ENCODE peak calls at places on chromosomes 1 and 21, in four cellular contexts. One of them, this sample, is unnamed.

GRCh38 chr1:231139659-231140650 is 21.9 kb upstream of the TRIM67 start:
- DNase-seq in H9: no peak
- DNase-seq in IMR-90: peak; percentile 82
- DNase-seq in H1: no peak
- DNase-seq in this sample: peak; percentile 9

GRCh38 chr21:15121655-15122120 is 56.9 kb upstream of the NRIP1 start:
- DNase-seq in H1: no peak
- DNase-seq in H9: peak; percentile 28
- DNase-seq in IMR-90: peak; percentile 47
- DNase-seq in this sample: peak; percentile 17

GRCh38 chr21:45378258-45378966 is 26.6 kb upstream of the COL18A1 start:
- DNase-seq in H9: peak; percentile 68
- DNase-seq in IMR-90: peak; percentile 57
- DNase-seq in H1: peak; percentile 57
- DNase-seq in this sample: peak; percentile 76

GRCh38 chr1:184743062-184743756 is 11.4 kb downstream of the EDEM3 start:
- DNase-seq in H1: no peak
- DNase-seq in H9: no peak
- DNase-seq in IMR-90: peak; percentile 11
- DNase-seq in this sample: no peak

GRCh38 chr1:37562984-37563383 is 6.2 kb downstream of the DNALI1 start:
- DNase-seq in IMR-90: no peak
- DNase-seq in H1: no peak
- DNase-seq in H9: no peak
- DNase-seq in this sample: no peak

GRCh38 chr1:74822851-74823443 is 90.0 kb downstream of the TYW3 start:
- DNase-seq in H1: no peak
- DNase-seq in H9: no peak
- DNase-seq in IMR-90: peak; percentile 59
- DNase-seq in this sample: no peak

GRCh38 chr1:237671935-237672334 is 218.8 kb downstream of the ZP4 start:
- DNase-seq in H9: no peak
- DNase-seq in IMR-90: no peak
- DNase-seq in H1: no peak
- DNase-seq in this sample: no peak

GRCh38 chr1:159867322-159868064 is 5.0 kb upstream of the VSIG8 start:
- DNase-seq in IMR-90: no peak
- DNase-seq in H9: peak; percentile 69
- DNase-seq in H1: no peak
- DNase-seq in this sample: peak; percentile 59

GRCh38 chr21:45461369-45461750 is 56.4 kb downstream of the COL18A1 start:
- DNase-seq in IMR-90: no peak
- DNase-seq in H1: no peak
- DNase-seq in H9: no peak
- DNase-seq in this sample: no peak

GRCh38 chr21:29318354-29318753 is 19.6 kb downstream of the BACH1 start:
- DNase-seq in H1: no peak
- DNase-seq in IMR-90: peak; percentile 52
- DNase-seq in H9: no peak
- DNase-seq in this sample: no peak

GRCh38 chr1:229058111-229058551 is 212.8 kb upstream of the RAB4A start:
- DNase-seq in H9: no peak
- DNase-seq in IMR-90: no peak
- DNase-seq in H1: no peak
- DNase-seq in this sample: no peak

GRCh38 chr1:178501705-178502329 is 5.1 kb upstream of the CLEC20A start:
- DNase-seq in IMR-90: peak; percentile 64
- DNase-seq in H1: peak; percentile 56
- DNase-seq in H9: peak; percentile 87
- DNase-seq in this sample: peak; percentile 82

GRCh38 chr1:179129702-179130473 is 48.0 kb downstream of the TOR3A start:
- DNase-seq in H9: no peak
- DNase-seq in H1: no peak
- DNase-seq in IMR-90: peak; percentile 47
- DNase-seq in this sample: no peak

GRCh38 chr1:227926896-227927885 is 20.5 kb downstream of the WNT9A start:
- DNase-seq in IMR-90: no peak
- DNase-seq in H1: no peak
- DNase-seq in H9: no peak
- DNase-seq in this sample: no peak

GRCh38 chr21:41362605-41363369 is 960 bp downstream of the MX2 start:
- DNase-seq in H9: no peak
- DNase-seq in IMR-90: no peak
- DNase-seq in H1: no peak
- DNase-seq in this sample: no peak

GRCh38 chr1:175757381-175758015 is 14.1 kb upstream of the TNR start:
- DNase-seq in IMR-90: no peak
- DNase-seq in H9: peak; percentile 85
- DNase-seq in H1: peak; percentile 59
- DNase-seq in this sample: peak; percentile 69

GRCh38 chr1:12166834-12167492 is at the start of gene TNFRSF1B:
- DNase-seq in H9: peak; percentile 76
- DNase-seq in IMR-90: peak; percentile 29
- DNase-seq in H1: no peak
- DNase-seq in this sample: peak; percentile 60

GRCh38 chr1:37123266-37123665 is 89.0 kb upstream of the GRIK3 start:
- DNase-seq in IMR-90: no peak
- DNase-seq in H9: no peak
- DNase-seq in H1: no peak
- DNase-seq in this sample: no peak

GRCh38 chr1:93734999-93735398 is 53.4 kb upstream of the BCAR3 start:
- DNase-seq in H9: no peak
- DNase-seq in H1: no peak
- DNase-seq in IMR-90: no peak
- DNase-seq in this sample: peak; percentile 33

GRCh38 chr1:181149326-181150000 is 61.0 kb downstream of the IER5 start:
- DNase-seq in IMR-90: no peak
- DNase-seq in H1: no peak
- DNase-seq in H9: no peak
- DNase-seq in this sample: no peak

GRCh38 chr1:47755368-47755990 is 241.7 kb downstream of the TRABD2B start:
- DNase-seq in H9: peak; percentile 77
- DNase-seq in H1: peak; percentile 41
- DNase-seq in IMR-90: no peak
- DNase-seq in this sample: peak; percentile 75

GRCh38 chr21:39452207-39452964 is 616 bp downstream of the SH3BGR start:
- DNase-seq in H1: no peak
- DNase-seq in H9: no peak
- DNase-seq in IMR-90: peak; percentile 83
- DNase-seq in this sample: no peak

GRCh38 chr1:8342325-8342724 is 24.4 kb downstream of the SLC45A1 start:
- DNase-seq in IMR-90: peak; percentile 58
- DNase-seq in H1: no peak
- DNase-seq in H9: peak; percentile 28
- DNase-seq in this sample: no peak

GRCh38 chr21:21463456-21463855 is 465.2 kb downstream of the NCAM2 start:
- DNase-seq in H1: no peak
- DNase-seq in IMR-90: no peak
- DNase-seq in H9: no peak
- DNase-seq in this sample: no peak

GRCh38 chr21:21457077-21457476 is 458.9 kb downstream of the NCAM2 start:
- DNase-seq in H1: no peak
- DNase-seq in H9: no peak
- DNase-seq in IMR-90: no peak
- DNase-seq in this sample: no peak

GRCh38 chr21:21460979-21461378 is 462.8 kb downstream of the NCAM2 start:
- DNase-seq in IMR-90: no peak
- DNase-seq in H1: no peak
- DNase-seq in H9: no peak
- DNase-seq in this sample: no peak

DNA sequence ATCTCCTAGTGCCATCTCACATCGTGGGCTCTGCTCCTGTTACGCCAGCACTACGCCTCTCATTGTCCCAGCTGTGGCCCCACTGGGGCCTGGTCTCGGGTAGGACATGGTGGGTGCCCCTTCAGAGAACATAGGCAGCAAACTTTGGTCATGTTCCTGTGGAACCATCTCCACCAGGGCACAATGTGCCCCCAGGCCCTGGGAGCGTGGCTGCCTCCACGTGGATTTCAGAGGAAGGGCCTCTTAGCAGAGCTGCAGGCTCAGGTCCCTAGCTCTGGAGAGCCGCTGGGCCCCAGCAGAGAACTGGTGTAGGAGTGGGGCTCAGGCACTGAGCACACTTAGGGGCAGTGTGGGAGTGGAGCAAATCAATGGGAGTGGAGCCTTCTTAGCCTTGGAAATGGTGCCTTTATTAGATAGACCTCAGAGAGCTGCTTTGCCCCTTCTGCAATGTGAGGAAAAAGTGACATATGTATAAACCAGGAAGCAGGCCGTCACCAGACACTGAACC is 460.0 kb downstream of the NCAM2 start:
- DNase-seq in IMR-90: no peak
- DNase-seq in H1: no peak
- DNase-seq in H9: peak; percentile 26
- DNase-seq in this sample: no peak
- H4K5ac ChIP-seq in IMR-90: no peak overlapping the region
- H4K5ac ChIP-seq in H1: no peak overlapping the region
- H4K5ac ChIP-seq in H9: no peak overlapping the region
- H4K5ac ChIP-seq in this sample: no peak overlapping the region

DNA sequence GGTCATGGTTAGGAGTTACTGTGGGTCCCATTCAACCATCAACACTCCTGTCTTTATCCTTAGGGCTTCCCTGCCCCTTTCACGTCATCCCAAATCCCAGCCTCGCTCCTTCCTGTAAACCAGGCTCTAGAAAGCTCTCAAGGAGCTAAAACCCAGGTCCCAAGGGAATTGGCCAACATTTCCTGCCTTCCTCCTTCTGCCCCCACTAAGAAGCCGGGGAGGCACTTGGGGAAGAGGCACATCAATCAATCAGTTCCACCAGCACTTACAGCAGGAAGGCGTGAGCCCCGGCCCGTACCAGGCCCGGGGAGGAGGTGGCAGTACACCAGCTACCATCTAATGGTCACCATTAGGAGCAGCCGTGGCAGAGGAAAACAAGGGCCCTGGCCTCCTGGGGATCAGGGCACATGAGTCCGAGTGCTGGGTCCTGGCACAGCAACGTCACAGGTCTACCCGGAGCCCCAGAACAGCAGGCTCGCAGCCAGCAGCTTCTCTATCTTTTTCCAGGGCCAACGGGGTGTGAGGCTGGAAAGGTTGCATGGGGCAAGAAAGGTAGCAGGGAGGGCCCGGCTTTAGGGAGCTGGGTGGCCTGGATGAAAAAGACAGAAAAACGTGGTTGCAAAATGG is 108.6 kb downstream of the CASZ1 start:
- DNase-seq in IMR-90: no peak
- DNase-seq in H9: no peak
- DNase-seq in H1: no peak
- DNase-seq in this sample: no peak
- H3K9ac ChIP-seq in IMR-90: no peak overlapping the region
- H3K9ac ChIP-seq in H9: no peak overlapping the region
- H3K9ac ChIP-seq in H1: no peak overlapping the region
- H3K9ac ChIP-seq in this sample: no peak overlapping the region

GRCh38 chr21:25963186-25963585 is 207.4 kb downstream of the APP start:
- DNase-seq in IMR-90: peak; percentile 34
- DNase-seq in H9: no peak
- DNase-seq in H1: no peak
- DNase-seq in this sample: no peak
- H4K5ac ChIP-seq in IMR-90: no peak overlapping the region
- H4K5ac ChIP-seq in H9: no peak overlapping the region
- H4K5ac ChIP-seq in H1: no peak overlapping the region
- H4K5ac ChIP-seq in this sample: no peak overlapping the region

GRCh38 chr21:43332872-43333300 is 94.0 kb downstream of the SIK1 start:
- DNase-seq in IMR-90: peak; percentile 51
- DNase-seq in H9: no peak
- DNase-seq in H1: no peak
- DNase-seq in this sample: no peak
- H3K9ac ChIP-seq in IMR-90: peak overlapping the region; percentile 78
- H3K9ac ChIP-seq in H9: no peak overlapping the region
- H3K9ac ChIP-seq in H1: no peak overlapping the region
- H3K9ac ChIP-seq in this sample: peak overlapping the region; percentile 40

DNA sequence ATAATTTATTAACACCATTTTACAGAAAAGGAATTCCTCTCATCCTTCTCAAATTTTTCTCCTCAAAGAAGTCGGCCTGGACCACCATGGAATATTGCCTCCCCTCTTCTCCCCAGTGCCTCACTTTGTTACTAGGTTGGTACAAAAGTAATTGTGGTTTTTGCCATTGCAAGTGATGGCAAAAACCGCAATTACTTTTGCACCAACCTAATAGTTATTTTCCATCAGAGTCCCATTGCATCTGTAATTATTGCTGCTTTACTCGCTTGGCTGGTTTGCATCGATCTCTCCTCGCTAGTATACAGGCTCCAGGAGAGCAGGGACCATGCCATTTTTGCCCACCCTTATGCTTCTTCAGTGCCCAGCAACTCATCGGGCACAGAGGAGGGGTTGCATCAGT is 970 bp upstream of the C1orf94 start:
- DNase-seq in H9: no peak
- DNase-seq in IMR-90: no peak
- DNase-seq in H1: no peak
- DNase-seq in this sample: no peak
- H4K5ac ChIP-seq in H9: no peak overlapping the region
- H4K5ac ChIP-seq in IMR-90: no peak overlapping the region
- H4K5ac ChIP-seq in H1: no peak overlapping the region
- H4K5ac ChIP-seq in this sample: no peak overlapping the region

GRCh38 chr21:37784591-37785318 is 131.5 kb downstream of the KCNJ6 start:
- DNase-seq in H1: no peak
- DNase-seq in IMR-90: no peak
- DNase-seq in H9: no peak
- DNase-seq in this sample: no peak
- H3K9ac ChIP-seq in H1: no peak overlapping the region
- H3K9ac ChIP-seq in IMR-90: no peak overlapping the region
- H3K9ac ChIP-seq in H9: no peak overlapping the region
- H3K9ac ChIP-seq in this sample: no peak overlapping the region

DNA sequence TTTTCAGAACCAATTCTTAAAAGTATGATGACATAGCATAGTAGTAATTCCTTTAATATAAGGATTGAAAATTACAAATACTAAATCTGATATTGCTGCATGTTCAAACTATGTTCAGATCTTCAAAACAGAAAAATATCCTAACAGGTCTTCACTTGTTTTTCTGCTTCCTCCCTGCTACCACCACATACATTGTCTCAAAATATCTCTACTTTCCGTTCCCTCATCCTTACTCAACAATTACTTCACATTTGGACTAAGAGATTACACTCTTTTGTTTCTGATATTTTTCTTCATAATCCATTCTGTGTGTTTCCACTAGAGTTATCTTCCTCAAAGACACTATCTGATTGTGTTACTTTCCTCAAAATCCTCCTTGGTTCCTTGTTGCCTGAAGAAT is 125.1 kb downstream of the NEK7 start:
- DNase-seq in H1: no peak
- DNase-seq in IMR-90: no peak
- DNase-seq in H9: no peak
- DNase-seq in this sample: no peak
- H4K5ac ChIP-seq in H1: no peak overlapping the region
- H4K5ac ChIP-seq in IMR-90: no peak overlapping the region
- H4K5ac ChIP-seq in H9: no peak overlapping the region
- H4K5ac ChIP-seq in this sample: no peak overlapping the region